ENCODE peak calls at places on chromosomes 11 and 22, in seven cellular contexts. C is left ventricle myocardium superior; W is fibroblast of pulmonary artery; E is HT1080; O is stimulated activated CD8-positive, alpha-beta memory T cell treated with anti-CD3 and anti-CD28 coated beads, Interleukin-2, amount 100 ng/mL, for 48 hours; B is RCC 7860; Y is activated naive CD4-positive, alpha-beta T cell treated with anti-CD3 and anti-CD28 coated beads, Interleukin-2, amount 50 U/mL, for 16 hours. H is an unnamed sample.

GRCh38 chr11:116840746-116841296 is 3.4 kb upstream of the APOA1 start:
- DNase-seq in B (no peak), O (no peak), E (no peak), W (no peak), Y (no peak), C (no peak), H (no peak)

GRCh38 chr11:111450480-111451320 is 61.5 kb downstream of the BTG4 start:
- DNase-seq in C (no peak), B (no peak), W (no peak), Y (no peak), E (peak; percentile 38), O (no peak), H (no peak)

GRCh38 chr22:18035740-18036139 is 11.4 kb upstream of the MICAL3 start:
- DNase-seq in Y (no peak), B (peak; percentile 74), O (no peak), C (peak; percentile 65), W (no peak), E (no peak), H (no peak)

GRCh38 chr11:125621995-125622394 is 3.0 kb upstream of the CHEK1 start:
- DNase-seq in B (peak; percentile 24), W (peak; percentile 59), E (peak; percentile 52), C (no peak), Y (no peak), O (no peak), H (no peak)

GRCh38 chr11:68756171-68756766 is 4.9 kb upstream of the TESMIN start:
- DNase-seq in O (no peak), B (peak; percentile 21), E (peak; percentile 9), C (no peak), Y (no peak), W (no peak), H (no peak)

GRCh38 chr11:62554377-62554776 is 7.8 kb upstream of the AHNAK start:
- DNase-seq in E (no peak), Y (no peak), C (no peak), O (no peak), W (no peak), B (no peak), H (no peak)

GRCh38 chr11:129416080-129416820 is 40.6 kb downstream of the BARX2 start:
- DNase-seq in W (no peak), Y (no peak), B (no peak), O (no peak), E (no peak), C (no peak), H (no peak)

GRCh38 chr11:100356035-100356434 is 331.1 kb upstream of the ARHGAP42 start:
- DNase-seq in O (no peak), W (no peak), Y (no peak), C (no peak), E (no peak), B (no peak), H (no peak)

GRCh38 chr11:70303070-70303469 is 32.6 kb downstream of the PPFIA1 start:
- DNase-seq in Y (no peak), B (no peak), C (no peak), O (no peak), W (peak; percentile 76), E (no peak), H (no peak)

GRCh38 chr22:24983151-24983550 is 30.6 kb downstream of the KIAA1671 start:
- DNase-seq in W (no peak), Y (no peak), O (no peak), C (no peak), E (no peak), B (no peak), H (no peak)

GRCh38 chr11:10550503-10550902 is 9.5 kb upstream of the RNF141 start:
- DNase-seq in E (no peak), W (peak; percentile 17), Y (no peak), O (no peak), C (no peak), B (no peak), H (no peak)

GRCh38 chr11:69934861-69935494 is 115.8 kb upstream of the FGF3 start:
- DNase-seq in C (no peak), O (no peak), W (no peak), E (peak; percentile 38), Y (peak; percentile 3), B (peak; percentile 8), H (no peak)

GRCh38 chr11:70230151-70230839 is 27.2 kb downstream of the FADD start:
- DNase-seq in W (no peak), B (no peak), Y (no peak), C (no peak), E (no peak), O (no peak), H (no peak)

GRCh38 chr11:113593698-113594308 is 112.3 kb downstream of the TMPRSS5 start:
- DNase-seq in Y (no peak), E (no peak), B (peak; percentile 16), W (peak; percentile 1), O (peak; percentile 23), C (peak; percentile 35), H (no peak)

GRCh38 chr22:42967933-42968332 is 47.0 kb downstream of the PACSIN2 start:
- DNase-seq in O (no peak), B (no peak), W (no peak), C (peak; percentile 78), Y (no peak), E (no peak), H (no peak)

GRCh38 chr11:78961938-78962701 is 387.5 kb upstream of the NARS2 start:
- DNase-seq in W (peak; percentile 28), E (no peak), Y (no peak), O (no peak), B (no peak), C (no peak), H (no peak)

GRCh38 chr11:19320764-19321163 is 80.0 kb upstream of the E2F8 start:
- DNase-seq in C (no peak), W (no peak), Y (no peak), E (no peak), O (no peak), B (no peak), H (no peak)

GRCh38 chr22:23836281-23836680 is 2.5 kb downstream of the DERL3 start:
- DNase-seq in E (no peak), W (no peak), Y (no peak), B (no peak), O (no peak), C (peak; percentile 38), H (no peak)

GRCh38 chr11:99277281-99277680 is 256.5 kb downstream of the CNTN5 start:
- DNase-seq in E (no peak), W (no peak), Y (no peak), C (no peak), B (no peak), O (no peak), H (no peak)

GRCh38 chr11:62577046-62577708 is 3.5 kb upstream of the EEF1G start:
- DNase-seq in O (no peak), W (peak; percentile 61), C (no peak), E (no peak), Y (no peak), B (no peak), H (no peak)

GRCh38 chr11:79762271-79762935 is 321.6 kb upstream of the TENM4 start:
- DNase-seq in C (no peak), Y (no peak), O (no peak), B (no peak), E (no peak), W (no peak), H (no peak)

GRCh38 chr11:843818-844692 is 1.4 kb downstream of the TSPAN4 start:
- DNase-seq in E (peak; percentile 96), C (peak; percentile 93), Y (no peak), O (no peak), W (peak; percentile 98), B (peak; percentile 90), H (no peak)

GRCh38 chr11:115929618-115930129 is 425.5 kb upstream of the CADM1 start:
- DNase-seq in C (no peak), E (peak; percentile 37), O (no peak), B (peak; percentile 83), Y (no peak), W (no peak), H (no peak)

GRCh38 chr11:134100171-134100570 is 31.3 kb downstream of the JAM3 start:
- DNase-seq in Y (no peak), W (no peak), B (no peak), C (no peak), O (no peak), E (no peak), H (no peak)

GRCh38 chr11:64284048-64284961 is at the start of gene BAD:
- DNase-seq in E (peak; percentile 90), C (peak; percentile 97), W (peak; percentile 91), B (peak; percentile 77), O (peak; percentile 93), Y (peak; percentile 91), H (peak; percentile 92)

GRCh38 chr11:46603704-46604308 is 10.0 kb upstream of the AMBRA1 start:
- DNase-seq in C (no peak), B (no peak), W (no peak), O (no peak), E (no peak), Y (no peak), H (no peak)

GRCh38 chr11:11987503-11988022 is 20.9 kb downstream of the DKK3 start:
- DNase-seq in O (no peak), B (peak; percentile 35), Y (no peak), C (no peak), W (peak; percentile 59), E (peak; percentile 74), H (no peak)

H was measured in activated T-cell treated with anti-CD3 and anti-CD28 coated beads, Interleukin-2, amount 50 U/mL, for 1 hour.